ENCODE peak calls at places on chromosomes 7 and 10, in seven cellular contexts. A is Kasumi-1; N is Ammon's horn; J is GM04503; O is T-helper 2 cell; T is stimulated activated CD4-positive, alpha-beta T cell treated with anti-CD3 and anti-CD28 coated beads, Interleukin-4, amount 100 ng/mL, for 48 hours; R is stimulated activated CD8-positive, alpha-beta memory T cell treated with anti-CD3 and anti-CD28 coated beads, Interleukin-4, amount 100 ng/mL, for 24 hours. D is an unnamed sample.
A peak's percentile ranks its signal among the peaks of the same experiment; 100 is the strongest.

GRCh38 chr7:50307368-50308012 is 3.0 kb downstream of the IKZF1 start:
- DNase-seq in A (peak; percentile 82), N (no peak), J (no peak), O (no peak), T (no peak), R (no peak), D (peak; percentile 48)

GRCh38 chr7:149856-150636 is 42.3 kb upstream of the FAM20C start:
- DNase-seq in A (peak; percentile 16), N (peak; percentile 57), J (no peak), O (no peak), T (peak; percentile 19), R (peak; percentile 11), D (peak; percentile 49)

GRCh38 chr7:107322015-107322414 is 147.8 kb upstream of the GPR22 start:
- DNase-seq in A (no peak), N (no peak), J (no peak), O (no peak), T (no peak), R (no peak), D (no peak)

GRCh38 chr10:5890519-5890878 is 456 bp downstream of the FBH1 start:
- DNase-seq in A (peak; percentile 21), N (no peak), J (no peak), O (no peak), T (peak; percentile 12), R (no peak), D (no peak)

GRCh38 chr10:43252785-43253341 is 14.0 kb downstream of the RASGEF1A start:
- DNase-seq in A (no peak), N (no peak), J (no peak), O (peak; percentile 6), T (no peak), R (no peak), D (peak; percentile 15)

GRCh38 chr7:107075863-107076574 is 31.5 kb downstream of the PRKAR2B start:
- DNase-seq in A (no peak), N (no peak), J (no peak), O (no peak), T (no peak), R (no peak), D (no peak)

GRCh38 chr7:7895004-7895650 is 73.5 kb upstream of the GLCCI1 start:
- DNase-seq in A (no peak), N (peak; percentile 57), J (no peak), O (no peak), T (no peak), R (no peak), D (no peak)

GRCh38 chr10:96188911-96189310 is 58.8 kb downstream of the ZNF518A start:
- DNase-seq in A (no peak), N (no peak), J (peak; percentile 7), O (no peak), T (no peak), R (no peak), D (no peak)

GRCh38 chr7:122518488-122518887 is 180.4 kb downstream of the RNF133 start:
- DNase-seq in A (no peak), N (no peak), J (no peak), O (no peak), T (no peak), R (no peak), D (no peak)

GRCh38 chr10:12633776-12634390 is 284.5 kb downstream of the CAMK1D start:
- DNase-seq in A (no peak), N (no peak), J (no peak), O (no peak), T (no peak), R (no peak), D (no peak)

GRCh38 chr10:118903691-118904090 is 125.8 kb upstream of the NANOS1 start:
- DNase-seq in A (no peak), N (no peak), J (no peak), O (no peak), T (no peak), R (no peak), D (no peak)

GRCh38 chr10:124388823-124389612 is 29.7 kb downstream of the OAT start:
- DNase-seq in A (peak; percentile 79), N (peak; percentile 88), J (no peak), O (peak; percentile 92), T (peak; percentile 89), R (peak; percentile 90), D (peak; percentile 94)

GRCh38 chr10:17787087-17787942 is 21.8 kb upstream of the MRC1 start:
- DNase-seq in A (no peak), N (no peak), J (peak; percentile 84), O (no peak), T (no peak), R (no peak), D (no peak)

GRCh38 chr7:137953043-137953691 is 48.7 kb downstream of the CREB3L2 start:
- DNase-seq in A (no peak), N (no peak), J (no peak), O (no peak), T (no peak), R (no peak), D (no peak)

GRCh38 chr7:29189743-29190201 is 4.8 kb upstream of the CHN2 start:
- DNase-seq in A (peak; percentile 28), N (peak; percentile 79), J (no peak), O (peak; percentile 22), T (peak; percentile 27), R (peak; percentile 50), D (peak; percentile 60)

GRCh38 chr10:89476676-89477075 is 58.7 kb downstream of the SLC16A12 start:
- DNase-seq in A (no peak), N (no peak), J (no peak), O (no peak), T (no peak), R (no peak), D (no peak)

GRCh38 chr10:59748834-59749233 is 4.4 kb downstream of the MRLN start:
- DNase-seq in A (no peak), N (no peak), J (no peak), O (no peak), T (no peak), R (no peak), D (no peak)

GRCh38 chr10:131816157-131816775 is 84.5 kb upstream of the PPP2R2D start:
- DNase-seq in A (no peak), N (no peak), J (no peak), O (no peak), T (no peak), R (no peak), D (no peak)

GRCh38 chr7:46571996-46572395 is 650.9 kb upstream of the IGFBP3 start:
- DNase-seq in A (no peak), N (no peak), J (no peak), O (no peak), T (no peak), R (no peak), D (no peak)

GRCh38 chr10:38045129-38045528 is 34.7 kb downstream of the ZNF33A start:
- DNase-seq in A (no peak), N (no peak), J (no peak), O (no peak), T (no peak), R (no peak), D (no peak)

GRCh38 chr7:139482662-139483466 is 609 bp downstream of the KLRG2 start:
- DNase-seq in A (peak; percentile 32), N (no peak), J (no peak), O (no peak), T (no peak), R (no peak), D (no peak)

D was measured in natural killer cell.